ENCODE peak calls at places on chromosomes 12 and 14, in four cellular contexts. J is right lobe of liver, U is fibroblast of pulmonary artery, D is adrenal gland. G is an unnamed sample.

GRCh38 chr14:87407344-87407743 is 585.6 kb downstream of the GALC start:
- DNase-seq in U (no peak), D (no peak), J (no peak), G (no peak)

GRCh38 chr12:106522708-106523107 is 60.1 kb upstream of the RFX4 start:
- DNase-seq in J (no peak), D (no peak), U (no peak), G (no peak)

GRCh38 chr14:73457050-73457934 is 1.1 kb downstream of the NUMB start:
- DNase-seq in J (peak; percentile 71), D (peak; percentile 54), U (no peak), G (peak; percentile 63)

GRCh38 chr14:89618821-89619551 is 202.0 kb upstream of the FOXN3 start:
- DNase-seq in J (peak; percentile 88), U (peak; percentile 73), D (peak; percentile 69), G (peak; percentile 58)

GRCh38 chr12:79547044-79547734 is 143.6 kb downstream of the PAWR start:
- DNase-seq in U (peak; percentile 69), D (no peak), J (no peak), G (peak; percentile 98)

GRCh38 chr12:62794218-62794583 is 140.7 kb downstream of the PPM1H start:
- DNase-seq in J (no peak), U (no peak), D (no peak), G (no peak)

GRCh38 chr14:94041551-94042346 is 15.6 kb downstream of the OTUB2 start:
- DNase-seq in U (peak; percentile 74), D (peak; percentile 45), J (peak; percentile 68), G (no peak)

GRCh38 chr12:123000578-123000977 is 20.1 kb downstream of the ARL6IP4 start:
- DNase-seq in D (no peak), J (peak; percentile 31), U (no peak), G (no peak)

GRCh38 chr14:99752486-99753121 is 40.6 kb upstream of the EML1 start:
- DNase-seq in J (peak; percentile 52), D (peak; percentile 42), U (peak; percentile 64), G (peak; percentile 81)

GRCh38 chr12:75781532-75782046 is 250.0 kb downstream of the PHLDA1 start:
- DNase-seq in D (no peak), J (no peak), U (peak; percentile 96), G (peak; percentile 72)

GRCh38 chr14:36718216-36718615 is 56.6 kb downstream of the PAX9 start:
- DNase-seq in J (no peak), U (peak; percentile 6), D (no peak), G (peak; percentile 56)

GRCh38 chr12:105278043-105278697 is 42.2 kb upstream of the APPL2 start:
- DNase-seq in U (peak; percentile 34), D (peak; percentile 63), J (no peak), G (peak; percentile 24)

GRCh38 chr14:85342858-85343607 is 186.9 kb upstream of the FLRT2 start:
- DNase-seq in J (no peak), D (no peak), U (peak; percentile 12), G (no peak)

GRCh38 chr12:84822541-84822940 is 90.1 kb downstream of the SLC6A15 start:
- DNase-seq in J (no peak), D (no peak), U (no peak), G (no peak)

GRCh38 chr12:57736743-57737466 is 1.6 kb downstream of the AGAP2 start:
- DNase-seq in J (peak; percentile 52), D (no peak), U (no peak), G (no peak)
- H3K4me3 ChIP-seq in J (peak overlapping the region; percentile 14), D (no peak overlapping the region), U (no peak overlapping the region), G (peak overlapping the region; percentile 64)

GRCh38 chr12:121060149-121061001 is 21.3 kb upstream of the OASL start:
- DNase-seq in D (peak; percentile 37), J (peak; percentile 60), U (peak; percentile 55), G (peak; percentile 75)

GRCh38 chr12:121065345-121065744 is 26.3 kb upstream of the OASL start:
- DNase-seq in J (no peak), D (no peak), U (no peak), G (no peak)

GRCh38 chr12:121064116-121064515 is 25.1 kb upstream of the OASL start:
- DNase-seq in D (no peak), U (no peak), J (no peak), G (no peak)

GRCh38 chr12:121061831-121062230 is 22.8 kb upstream of the OASL start:
- DNase-seq in J (no peak), D (no peak), U (peak; percentile 42), G (peak; percentile 45)

DNA sequence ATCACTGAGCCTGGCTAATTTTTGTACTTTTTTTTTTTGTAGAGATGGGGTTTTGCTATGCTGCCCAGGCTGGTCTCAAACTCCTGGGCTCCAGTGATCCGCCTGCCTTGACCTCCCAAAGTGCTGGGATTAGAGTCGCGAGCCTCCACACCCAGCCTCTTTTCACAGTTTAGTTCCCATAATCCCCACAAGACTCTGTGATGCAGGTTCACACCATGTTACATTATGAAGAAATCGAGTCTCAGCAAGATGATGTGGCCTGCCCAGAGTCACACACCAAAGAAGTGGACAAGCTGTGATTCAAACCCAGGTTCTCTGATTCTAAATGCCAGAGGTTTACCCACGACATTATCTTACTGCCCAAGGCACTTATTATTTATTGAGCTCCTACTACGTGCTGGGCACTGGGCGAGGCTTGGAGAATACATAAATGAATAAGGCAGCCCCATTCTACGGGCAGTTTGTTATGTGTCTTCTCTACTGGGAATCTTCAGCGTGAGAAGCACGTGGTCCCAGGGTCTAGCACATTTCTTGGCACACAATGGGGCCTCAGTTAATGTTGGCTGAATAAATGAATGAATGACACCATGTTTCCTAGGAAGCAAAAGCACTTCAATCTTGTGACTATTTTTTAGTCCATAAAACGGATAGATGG is 23.5 kb upstream of the OASL start:
- DNase-seq in U (no peak), D (no peak), J (no peak), G (no peak)
- H3K4me3 ChIP-seq in U (no peak overlapping the region), D (no peak overlapping the region), J (no peak overlapping the region), G (no peak overlapping the region)

GRCh38 chr12:121794532-121795028 is 1.1 kb upstream of the RHOF start:
- DNase-seq in J (peak; percentile 63), U (no peak), D (peak; percentile 66), G (no peak)
- H3K4me3 ChIP-seq in J (peak overlapping the region; percentile 7), U (peak overlapping the region; percentile 10), D (peak overlapping the region; percentile 14), G (peak overlapping the region; percentile 84)

GRCh38 chr12:749871-750270 is 2.5 kb upstream of the WNK1 start:
- DNase-seq in J (no peak), U (no peak), D (no peak), G (no peak)
- H3K4me3 ChIP-seq in J (no peak overlapping the region), U (no peak overlapping the region), D (no peak overlapping the region), G (peak overlapping the region; percentile 92)

GRCh38 chr12:93466625-93467350 is 526 bp upstream of the MRPL42 start:
- DNase-seq in D (no peak), J (no peak), U (no peak), G (no peak)
- H3K4me3 ChIP-seq in D (peak overlapping the region; percentile 74), J (peak overlapping the region; percentile 70), U (no peak overlapping the region), G (peak overlapping the region; percentile 90)

GRCh38 chr12:780750-781379 is 28.5 kb downstream of the WNK1 start:
- DNase-seq in J (no peak), D (no peak), U (no peak), G (no peak)

GRCh38 chr12:779745-780734 is 27.7 kb downstream of the WNK1 start:
- DNase-seq in U (peak; percentile 59), J (no peak), D (no peak), G (peak; percentile 42)

GRCh38 chr12:774051-774614 is 21.8 kb downstream of the WNK1 start:
- DNase-seq in J (no peak), U (no peak), D (no peak), G (no peak)

GRCh38 chr12:777550-778047 is 25.2 kb downstream of the WNK1 start:
- DNase-seq in J (no peak), U (no peak), D (no peak), G (peak; percentile 58)

DNA sequence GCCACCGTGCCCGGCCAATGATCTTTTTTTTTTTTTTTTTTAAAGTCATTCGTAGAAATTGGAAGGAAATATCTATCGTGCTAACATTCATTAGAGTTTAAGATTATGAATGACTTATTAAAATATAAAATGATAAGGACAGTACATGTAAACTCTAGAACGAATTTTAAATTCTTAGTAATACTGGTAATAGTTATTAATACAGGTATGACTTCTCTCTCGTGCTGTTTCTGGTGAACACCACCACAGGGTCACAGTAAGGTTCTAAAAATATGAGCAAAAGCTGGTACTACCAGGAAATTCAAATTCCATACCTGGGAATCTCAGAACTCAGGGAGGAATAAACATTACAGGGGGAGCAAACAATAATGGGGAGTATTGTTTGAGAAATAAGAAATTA is 26.2 kb downstream of the WNK1 start:
- DNase-seq in J (no peak), D (no peak), U (no peak), G (no peak)
- H3K4me3 ChIP-seq in J (no peak overlapping the region), D (no peak overlapping the region), U (no peak overlapping the region), G (no peak overlapping the region)

DNA sequence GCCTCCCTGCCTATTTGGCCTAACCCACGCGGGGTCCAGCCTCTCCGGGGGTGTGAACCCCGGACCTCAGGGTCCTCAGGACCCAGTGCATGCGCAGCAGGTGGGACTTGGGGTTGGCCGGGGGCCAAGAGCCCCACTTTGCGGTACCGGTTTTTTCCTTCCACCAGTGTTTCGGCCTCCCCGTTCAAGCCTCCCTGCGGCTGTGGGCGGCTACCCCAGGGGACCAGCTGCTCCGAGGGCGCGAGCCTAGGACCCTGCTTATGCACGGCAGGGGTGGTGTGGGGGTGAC is 327.3 kb downstream of the ALG10 start:
- DNase-seq in J (no peak), D (no peak), U (no peak), G (no peak)
- H3K4me3 ChIP-seq in J (no peak overlapping the region), D (no peak overlapping the region), U (no peak overlapping the region), G (peak overlapping the region; percentile 60)

GRCh38 chr12:100164153-100164704 is 21.6 kb upstream of the BLTP3B start:
- DNase-seq in U (no peak), J (no peak), D (no peak), G (no peak)

GRCh38 chr12:100166232-100166631 is 23.6 kb upstream of the BLTP3B start:
- DNase-seq in D (no peak), U (no peak), J (no peak), G (no peak)

GRCh38 chr12:100165356-100165755 is 22.7 kb upstream of the BLTP3B start:
- DNase-seq in U (no peak), J (no peak), D (no peak), G (no peak)

GRCh38 chr12:100159391-100160104 is 16.9 kb upstream of the BLTP3B start:
- DNase-seq in J (no peak), U (no peak), D (no peak), G (no peak)

GRCh38 chr12:100163416-100164152 is 20.9 kb upstream of the BLTP3B start:
- DNase-seq in U (peak; percentile 51), J (peak; percentile 89), D (peak; percentile 91), G (peak; percentile 89)
- H3K4me3 ChIP-seq in U (peak overlapping the region; percentile 10), J (no peak overlapping the region), D (peak overlapping the region; percentile 26), G (peak overlapping the region; percentile 60)

GRCh38 chr14:53368714-53369191 is 215.6 kb upstream of the DDHD1 start:
- DNase-seq in U (peak; percentile 56), J (no peak), D (no peak), G (peak; percentile 70)

GRCh38 chr14:53365516-53366130 is 212.5 kb upstream of the DDHD1 start:
- DNase-seq in J (no peak), U (peak; percentile 27), D (no peak), G (no peak)

DNA sequence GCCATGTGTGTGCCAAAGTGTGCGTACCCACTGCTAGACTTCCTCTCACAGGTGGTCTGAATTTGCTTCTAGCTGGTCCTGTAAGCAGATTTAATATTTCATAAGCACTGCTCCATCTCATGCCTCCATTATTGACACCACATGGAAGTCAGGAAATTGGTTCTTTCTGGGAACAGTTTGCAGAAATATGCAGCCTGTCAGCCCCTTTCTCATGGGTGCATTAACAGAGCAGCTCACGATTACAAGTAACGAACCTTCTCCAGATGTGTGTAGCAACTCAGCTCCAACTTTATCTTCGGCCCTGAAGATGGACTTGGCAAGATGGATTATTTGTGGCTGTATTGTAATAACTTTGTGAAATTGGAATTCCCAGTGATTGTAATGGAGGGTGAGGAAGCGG is 214.5 kb upstream of the DDHD1 start:
- DNase-seq in U (peak; percentile 38), D (no peak), J (no peak), G (no peak)
- H3K4me3 ChIP-seq in U (no peak overlapping the region), D (no peak overlapping the region), J (no peak overlapping the region), G (no peak overlapping the region)